ENCODE peak calls at places on chromosome X, in four cellular contexts. S is breast epithelium, H is fibroblast of mammary gland, R is natural killer cell. E is an unnamed sample.

GRCh38 chrX:40931921-40932320 is 153.3 kb upstream of the USP9X start:
- DNase-seq in S (no peak), R (no peak), H (peak), E (no peak)

GRCh38 chrX:21638311-21638710 is 19.8 kb downstream of the KLHL34 start:
- DNase-seq in H (peak), R (no peak), S (no peak), E (no peak)

GRCh38 chrX:105758784-105759183 is 63.6 kb upstream of the NRK start:
- DNase-seq in S (no peak), R (no peak), H (no peak), E (no peak)

GRCh38 chrX:41602946-41603345 is 85.8 kb upstream of the GPR34 start:
- DNase-seq in S (no peak), R (no peak), H (no peak), E (no peak)

GRCh38 chrX:132615396-132616131 is 126.7 kb upstream of the MBNL3 start:
- DNase-seq in S (no peak), H (peak), R (no peak), E (peak)

GRCh38 chrX:123138473-123138872 is 45.6 kb upstream of the GRIA3 start:
- DNase-seq in R (no peak), S (no peak), H (peak), E (no peak)

GRCh38 chrX:111869639-111870034 is 6.3 kb upstream of the TRPC5OS start:
- DNase-seq in R (no peak), S (no peak), H (peak), E (no peak)

GRCh38 chrX:73021361-73022092 is 18.8 kb downstream of the PABPC1L2B start:
- DNase-seq in S (no peak), H (no peak), R (no peak), E (no peak)

GRCh38 chrX:38807873-38808272 is 6.6 kb downstream of the MID1IP1 start:
- DNase-seq in H (no peak), R (no peak), S (no peak), E (no peak)

GRCh38 chrX:44071847-44072545 is 98.8 kb upstream of the NDP start:
- DNase-seq in H (peak), R (no peak), S (no peak), E (no peak)

GRCh38 chrX:2767631-2768455 is 16.0 kb downstream of the XG start:
- DNase-seq in R (no peak), S (no peak), H (peak), E (no peak)

GRCh38 chrX:22323541-22323940 is 50.8 kb downstream of the CBLL2 start:
- DNase-seq in H (peak), R (no peak), S (no peak), E (no peak)

GRCh38 chrX:53001958-53002357 is 43.6 kb upstream of the FAM156A start:
- DNase-seq in S (no peak), H (no peak), R (no peak), E (no peak)

GRCh38 chrX:129797251-129797906 is 17.6 kb downstream of the SASH3 start:
- DNase-seq in S (no peak), H (no peak), R (no peak), E (no peak)

GRCh38 chrX:103464071-103464773 is 55.1 kb downstream of the RAB40A start:
- DNase-seq in S (no peak), R (no peak), H (peak), E (peak)
- TF ChIP-seq CTCF in S (peak), R (no peak), H (peak), E (peak)

DNA sequence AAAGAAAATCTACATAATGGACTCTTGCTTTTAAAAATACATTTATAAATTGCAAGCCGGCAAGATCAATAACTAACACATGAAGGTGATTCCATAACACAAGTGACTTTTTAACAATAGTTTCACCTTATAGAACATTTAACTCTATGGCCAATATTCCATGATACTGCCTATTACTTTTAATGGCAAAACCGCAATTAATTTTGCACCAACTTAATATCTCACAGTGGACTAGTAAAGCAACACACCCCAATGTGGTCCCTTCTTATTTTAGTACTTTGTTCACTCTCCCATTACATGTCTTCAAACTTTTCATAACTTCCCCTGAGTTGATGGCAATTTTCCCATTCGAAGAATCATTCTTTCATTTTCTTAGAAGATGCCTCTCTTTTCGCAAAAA is 351.6 kb upstream of the F9 start:
- DNase-seq in R (no peak), H (no peak), S (no peak), E (no peak)
- TF ChIP-seq CTCF in R (no peak), H (no peak), S (no peak), E (no peak)

DNA sequence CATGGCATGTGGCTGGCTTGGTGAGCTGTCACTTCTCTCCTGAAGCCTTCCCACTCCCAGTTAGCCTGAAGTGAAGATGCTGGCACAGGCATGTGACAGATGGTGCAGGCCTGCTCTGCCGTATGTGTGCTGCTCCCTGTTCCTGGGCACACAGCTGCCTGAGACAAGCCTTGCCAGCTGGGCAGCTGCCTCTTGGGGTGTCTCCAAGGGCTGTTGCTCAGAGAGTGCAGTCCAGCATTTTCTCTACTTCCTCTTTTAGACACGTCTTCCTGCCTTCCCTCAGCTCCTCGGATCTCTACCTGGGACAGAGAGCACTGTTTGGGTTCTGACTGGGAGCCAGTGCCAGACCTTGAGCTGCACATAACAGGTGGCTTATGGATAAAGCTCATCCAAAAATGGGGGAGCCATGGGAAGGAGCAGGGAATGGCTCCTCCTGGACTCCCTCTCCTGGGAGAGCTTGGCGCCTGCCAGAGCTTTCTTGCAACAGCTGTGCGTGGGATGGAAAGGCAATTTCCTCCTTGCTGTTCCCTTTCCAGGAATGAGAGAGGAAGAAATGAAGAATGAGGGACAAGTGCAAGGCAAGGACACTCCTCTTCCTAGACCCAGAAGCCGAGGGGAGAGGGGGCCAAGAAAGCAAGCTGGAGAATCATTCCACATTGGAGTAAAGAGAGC is 132.9 kb downstream of the MSL3 start:
- DNase-seq in R (no peak), S (no peak), H (peak), E (no peak)
- TF ChIP-seq CTCF in R (no peak), S (no peak), H (no peak), E (no peak)

GRCh38 chrX:36844857-36845256 is 163.3 kb upstream of the FAM47C start:
- DNase-seq in H (no peak), R (no peak), S (no peak), E (no peak)
- TF ChIP-seq CTCF in H (no peak), R (no peak), S (no peak), E (no peak)

GRCh38 chrX:137431693-137432488 is 134.0 kb upstream of the ZIC3 start:
- DNase-seq in R (no peak), H (no peak), S (no peak), E (no peak)

GRCh38 chrX:137430984-137431475 is 134.9 kb upstream of the ZIC3 start:
- DNase-seq in R (no peak), H (no peak), S (no peak), E (no peak)

GRCh38 chrX:137430301-137430700 is 135.6 kb upstream of the ZIC3 start:
- DNase-seq in S (no peak), H (no peak), R (no peak), E (no peak)

GRCh38 chrX:137428777-137429564 is 137.0 kb upstream of the ZIC3 start:
- DNase-seq in H (no peak), S (no peak), R (no peak), E (no peak)

DNA sequence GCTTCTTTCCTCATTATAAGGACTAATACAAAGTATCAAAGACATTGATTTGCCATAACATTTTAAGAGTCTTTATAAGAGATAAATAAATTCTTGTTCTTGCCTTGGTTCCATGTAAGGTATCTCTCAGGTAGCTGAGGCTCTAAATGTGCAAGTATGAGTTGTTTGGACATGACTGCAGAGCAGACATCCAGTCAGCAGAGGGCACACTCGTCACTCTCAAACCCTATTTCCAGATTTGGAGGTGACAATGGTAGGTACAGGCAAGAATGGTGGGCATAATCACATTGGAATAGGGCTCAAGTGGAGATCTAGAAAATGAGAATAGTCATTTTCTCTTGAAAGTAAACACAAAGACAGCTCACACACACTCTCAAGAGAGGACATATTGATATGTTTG is 133.3 kb upstream of the ZIC3 start:
- DNase-seq in H (no peak), R (no peak), S (no peak), E (no peak)
- TF ChIP-seq CTCF in H (no peak), R (no peak), S (no peak), E (no peak)

DNA sequence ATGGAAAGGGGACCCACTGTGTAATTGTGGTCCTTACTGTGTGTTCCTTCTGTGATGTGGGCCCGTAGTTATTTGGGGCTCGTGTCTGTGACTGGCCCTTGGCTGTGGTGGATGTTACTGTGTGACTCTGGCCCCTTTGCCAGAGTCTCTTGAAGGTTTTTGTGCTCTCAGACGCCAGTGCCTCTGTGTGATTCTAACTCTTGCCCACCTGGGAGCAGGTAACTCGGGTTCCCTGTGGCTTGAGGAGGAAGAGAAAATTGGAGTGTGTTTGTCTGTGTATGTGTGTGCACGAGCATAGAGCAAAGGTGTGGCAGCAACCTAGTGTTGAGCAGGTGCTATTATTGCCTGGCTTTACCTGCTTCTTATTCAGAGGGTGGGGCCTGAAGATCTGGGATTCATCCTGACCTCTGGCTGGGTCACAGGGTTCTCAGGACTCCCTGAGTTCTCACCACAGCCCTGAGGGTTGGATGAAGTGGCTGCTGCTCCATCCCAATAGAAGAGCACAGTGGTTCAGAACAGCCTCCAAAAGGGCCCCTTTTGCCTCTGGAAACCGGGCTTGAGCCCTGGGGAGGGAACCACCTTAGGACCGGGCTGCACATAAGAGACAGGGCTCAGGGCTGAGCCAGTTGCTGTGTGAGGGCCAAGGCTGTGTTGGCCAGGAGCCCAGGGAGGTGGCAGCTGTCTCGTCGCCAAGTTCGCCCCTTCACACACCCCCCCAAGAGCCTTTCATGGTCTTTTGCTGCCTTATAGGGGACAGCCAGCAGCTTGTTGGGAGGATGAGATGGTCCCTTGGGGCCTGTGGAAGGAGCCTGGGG is 1.3 kb downstream of the RBM10 start:
- DNase-seq in H (no peak), S (no peak), R (no peak), E (no peak)
- TF ChIP-seq CTCF in H (no peak), S (no peak), R (no peak), E (no peak)

DNA sequence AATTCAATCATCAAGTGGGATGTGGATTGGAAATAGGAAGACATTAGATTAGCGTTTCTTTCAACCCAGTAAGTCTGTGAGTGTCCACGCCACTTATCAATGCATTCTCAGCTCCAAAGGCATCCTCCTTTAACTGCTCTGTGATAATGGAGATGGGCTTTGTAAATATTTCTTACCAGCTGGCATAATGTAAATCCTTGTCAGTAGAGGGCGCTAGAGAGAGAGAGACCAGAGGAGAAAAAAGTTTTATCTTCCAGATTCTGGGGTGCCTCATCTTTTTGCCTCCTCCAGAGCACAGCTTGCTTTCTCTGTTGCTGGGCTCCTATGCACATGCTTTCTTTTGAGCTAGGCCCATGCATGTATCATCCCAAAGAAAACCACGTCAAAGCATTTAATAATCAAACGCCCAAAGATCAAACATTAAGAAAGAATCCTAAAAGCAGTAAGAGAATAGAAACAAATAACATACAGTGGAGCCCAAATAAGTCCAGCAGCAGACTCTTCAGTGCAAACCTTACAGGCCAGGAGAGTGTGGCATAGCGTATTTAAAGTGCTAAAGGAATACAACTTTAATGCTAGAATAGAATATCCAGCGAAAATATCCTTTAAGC is 9.6 kb upstream of the MTMR1 start:
- DNase-seq in H (peak), S (no peak), R (no peak), E (no peak)
- TF ChIP-seq CTCF in H (peak), S (no peak), R (peak), E (peak)

GRCh38 chrX:108297290-108297689 is 140.9 kb downstream of the COL4A6 start:
- DNase-seq in R (no peak), H (no peak), S (no peak), E (no peak)
- TF ChIP-seq CTCF in R (no peak), H (peak), S (no peak), E (no peak)